ENCODE peak calls at places on chromosomes 3 and 15, in four cellular contexts. One of them, this sample, is unnamed.

GRCh38 chr3:17672506-17672905 is 69.9 kb downstream of the TBC1D5 start:
- DNase-seq in prostate gland: no peak
- DNase-seq in uterus: no peak
- DNase-seq in astrocyte: no peak
- DNase-seq in this sample: no peak

GRCh38 chr3:9229325-9229724 is 20.1 kb downstream of the SRGAP3 start:
- DNase-seq in uterus: no peak
- DNase-seq in prostate gland: no peak
- DNase-seq in astrocyte: peak
- DNase-seq in this sample: no peak

GRCh38 chr3:138740057-138740456 is 94.7 kb downstream of the PIK3CB start:
- DNase-seq in prostate gland: no peak
- DNase-seq in uterus: no peak
- DNase-seq in astrocyte: no peak
- DNase-seq in this sample: no peak

GRCh38 chr15:39756806-39757522 is 25.7 kb downstream of the FSIP1 start:
- DNase-seq in astrocyte: peak
- DNase-seq in prostate gland: peak
- DNase-seq in uterus: peak
- DNase-seq in this sample: peak

GRCh38 chr3:20055020-20055775 is 15.0 kb downstream of the KAT2B start:
- DNase-seq in prostate gland: no peak
- DNase-seq in uterus: no peak
- DNase-seq in astrocyte: no peak
- DNase-seq in this sample: no peak

GRCh38 chr3:179224584-179224983 is 26.3 kb downstream of the KCNMB3 start:
- DNase-seq in astrocyte: no peak
- DNase-seq in prostate gland: no peak
- DNase-seq in uterus: no peak
- DNase-seq in this sample: no peak

GRCh38 chr15:75349851-75350588 is 3.2 kb downstream of the NEIL1 start:
- DNase-seq in prostate gland: no peak
- DNase-seq in astrocyte: no peak
- DNase-seq in uterus: no peak
- DNase-seq in this sample: no peak

GRCh38 chr3:68666409-68667193 is 265.7 kb downstream of the TAFA4 start:
- DNase-seq in uterus: no peak
- DNase-seq in astrocyte: no peak
- DNase-seq in prostate gland: no peak
- DNase-seq in this sample: no peak

GRCh38 chr3:22729981-22730380 is 473.1 kb upstream of the UBE2E2 start:
- DNase-seq in uterus: no peak
- DNase-seq in astrocyte: no peak
- DNase-seq in prostate gland: no peak
- DNase-seq in this sample: no peak

GRCh38 chr3:142863010-142863787 is 25.7 kb downstream of the PCOLCE2 start:
- DNase-seq in uterus: no peak
- DNase-seq in prostate gland: no peak
- DNase-seq in astrocyte: peak
- DNase-seq in this sample: no peak

GRCh38 chr15:32956006-32956405 is 238.2 kb downstream of the GREM1 start:
- DNase-seq in prostate gland: no peak
- DNase-seq in astrocyte: peak
- DNase-seq in uterus: no peak
- DNase-seq in this sample: no peak

GRCh38 chr15:83092309-83092976 is 15.0 kb upstream of the TM6SF1 start:
- DNase-seq in uterus: peak
- DNase-seq in astrocyte: peak
- DNase-seq in prostate gland: no peak
- DNase-seq in this sample: no peak

GRCh38 chr3:197309528-197310361 is 11.3 kb upstream of the DLG1 start:
- DNase-seq in uterus: peak
- DNase-seq in astrocyte: peak
- DNase-seq in prostate gland: no peak
- DNase-seq in this sample: peak

GRCh38 chr15:41955100-41955499 is 17.3 kb downstream of the EHD4 start:
- DNase-seq in uterus: no peak
- DNase-seq in astrocyte: no peak
- DNase-seq in prostate gland: no peak
- DNase-seq in this sample: no peak

GRCh38 chr3:113441051-113441770 is at the start of gene CFAP44:
- DNase-seq in prostate gland: peak
- DNase-seq in uterus: peak
- DNase-seq in astrocyte: peak
- DNase-seq in this sample: peak

GRCh38 chr15:78234515-78235040 is at the start of gene ACSBG1:
- DNase-seq in prostate gland: no peak
- DNase-seq in astrocyte: no peak
- DNase-seq in uterus: no peak
- DNase-seq in this sample: no peak

GRCh38 chr3:81426826-81427565 is 334.4 kb downstream of the GBE1 start:
- DNase-seq in prostate gland: no peak
- DNase-seq in astrocyte: no peak
- DNase-seq in uterus: no peak
- DNase-seq in this sample: no peak

GRCh38 chr3:81425198-81425868 is 336.1 kb downstream of the GBE1 start:
- DNase-seq in uterus: no peak
- DNase-seq in astrocyte: peak
- DNase-seq in prostate gland: no peak
- DNase-seq in this sample: no peak
- H3K4me3 ChIP-seq in uterus: no peak
- H3K4me3 ChIP-seq in astrocyte: peak
- H3K4me3 ChIP-seq in prostate gland: no peak
- H3K4me3 ChIP-seq in this sample: no peak

DNA sequence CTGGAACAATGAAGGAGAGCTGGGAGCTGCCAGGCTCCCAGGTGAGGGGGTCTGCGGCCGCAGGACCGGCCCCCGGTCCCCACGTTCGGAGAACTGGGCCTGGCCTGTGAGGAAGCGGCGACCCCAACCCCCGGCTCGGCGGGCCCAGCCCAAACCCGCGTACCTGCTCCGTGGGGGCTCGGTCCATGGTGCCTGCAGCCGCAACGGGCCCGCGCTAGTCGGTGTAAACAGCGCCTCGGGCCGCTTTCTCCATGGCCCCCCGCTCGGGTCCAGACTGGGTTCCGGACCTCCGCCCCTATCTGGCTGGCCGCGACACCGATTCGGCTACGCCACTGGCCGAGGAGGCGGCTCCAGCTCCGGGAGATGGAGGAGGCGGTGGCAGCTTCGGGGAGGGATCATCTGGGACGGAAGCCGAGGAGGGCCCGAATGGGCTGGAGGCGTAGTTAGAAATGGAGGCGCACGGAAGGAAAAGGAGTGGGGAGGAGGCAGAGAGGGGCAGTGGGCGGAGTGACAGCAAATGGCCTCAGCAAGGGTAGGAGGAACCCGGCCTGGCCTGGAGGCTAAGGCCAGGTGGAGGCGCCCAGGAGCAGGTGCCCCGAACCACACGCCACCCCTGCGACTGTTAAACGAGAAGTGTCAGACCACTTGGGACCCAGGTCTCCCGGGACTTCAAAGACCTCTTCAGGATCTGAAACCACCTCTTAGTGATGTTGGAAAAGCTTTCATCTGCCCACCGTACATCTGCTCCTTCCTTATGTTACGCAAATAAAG is at the start of gene SECISBP2L:
- DNase-seq in prostate gland: peak
- DNase-seq in uterus: peak
- DNase-seq in astrocyte: peak
- DNase-seq in this sample: peak
- TF ChIP-seq CTCF in prostate gland: peak
- TF ChIP-seq CTCF in uterus: no peak
- TF ChIP-seq CTCF in astrocyte: no peak
- TF ChIP-seq CTCF in this sample: peak

DNA sequence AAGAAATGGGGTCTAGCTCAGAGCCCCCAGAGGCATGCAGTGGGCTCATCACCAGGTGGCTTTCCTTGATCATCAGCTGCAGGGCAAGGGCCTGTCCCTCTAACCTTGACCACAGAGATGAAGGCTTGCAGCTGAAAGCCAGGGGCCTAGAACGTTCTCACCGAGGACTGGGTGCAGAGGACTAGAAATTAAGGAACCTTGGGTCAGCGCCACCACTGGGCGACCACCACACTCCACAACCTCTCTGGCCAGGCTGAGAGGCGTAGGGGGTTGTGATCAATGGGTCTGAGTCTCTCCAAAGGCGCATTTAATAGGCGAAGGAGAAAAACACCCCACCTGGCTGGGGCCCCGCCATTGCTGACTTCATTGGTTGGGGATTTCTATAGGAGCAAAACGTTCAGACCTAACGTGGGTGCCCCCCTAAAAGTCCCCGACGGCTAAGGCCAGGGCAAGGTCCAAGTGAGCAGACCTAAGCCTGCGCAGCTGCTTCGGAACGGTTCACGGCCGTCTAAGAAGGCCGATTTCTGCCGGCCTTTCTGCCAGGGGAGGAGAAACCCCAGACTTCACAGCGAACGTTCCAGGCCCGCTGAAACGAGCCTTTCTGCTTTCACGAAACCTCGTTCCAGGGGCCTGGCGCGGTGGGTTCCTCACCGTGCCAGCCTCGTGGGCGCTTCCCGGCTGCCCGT is 915 bp downstream of the BCL2L10 start:
- DNase-seq in uterus: no peak
- DNase-seq in astrocyte: no peak
- DNase-seq in prostate gland: no peak
- DNase-seq in this sample: no peak
- H3K4me3 ChIP-seq in uterus: peak
- H3K4me3 ChIP-seq in astrocyte: no peak
- H3K4me3 ChIP-seq in prostate gland: peak
- H3K4me3 ChIP-seq in this sample: peak

GRCh38 chr3:13728487-13728886 is 151.4 kb downstream of the WNT7A start:
- DNase-seq in astrocyte: no peak
- DNase-seq in prostate gland: no peak
- DNase-seq in uterus: no peak
- DNase-seq in this sample: no peak
- TF ChIP-seq CTCF in astrocyte: no peak
- TF ChIP-seq CTCF in prostate gland: no peak
- TF ChIP-seq CTCF in uterus: no peak
- TF ChIP-seq CTCF in this sample: no peak

DNA sequence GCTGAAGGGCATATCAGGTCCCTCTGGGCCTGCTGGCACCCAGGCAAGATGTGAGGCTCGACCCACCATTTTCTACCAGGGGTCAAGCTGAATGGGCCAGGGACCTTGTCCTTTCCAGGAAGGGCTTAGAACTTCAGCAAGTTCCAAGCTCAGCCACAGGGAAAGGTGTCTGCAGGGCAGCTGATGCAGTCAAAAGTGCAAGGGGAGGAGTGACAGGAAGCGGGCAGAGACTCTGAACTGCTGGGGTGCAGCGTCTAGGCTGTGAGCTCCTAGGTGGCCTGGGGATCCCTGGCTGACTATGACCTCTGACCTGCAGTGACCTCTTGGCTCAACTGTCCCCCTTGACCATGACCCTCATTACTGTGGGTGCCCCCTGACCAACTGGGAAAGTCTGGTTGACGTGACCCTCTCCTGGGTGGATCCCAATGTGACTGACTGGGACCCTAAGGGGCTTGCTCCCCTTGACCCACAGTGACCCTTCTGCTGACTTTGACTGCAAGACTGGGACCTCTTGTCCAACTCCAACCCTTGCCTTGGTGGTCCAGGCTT is 14.4 kb upstream of the SEC13 start:
- DNase-seq in prostate gland: no peak
- DNase-seq in astrocyte: no peak
- DNase-seq in uterus: no peak
- DNase-seq in this sample: no peak
- H3K4me3 ChIP-seq in prostate gland: no peak
- H3K4me3 ChIP-seq in astrocyte: no peak
- H3K4me3 ChIP-seq in uterus: no peak
- H3K4me3 ChIP-seq in this sample: no peak